ENCODE peak calls at places on chromosomes 13 and 19, in four cellular contexts. Q is H9, L is neuronal stem cell, G is GM12878. N is an unnamed sample.

GRCh38 chr19:35977446-35978222 is 17.4 kb upstream of the SDHAF1 start:
- DNase-seq in Q (peak; percentile 90), L (no peak), G (no peak), N (no peak)

GRCh38 chr13:73809561-73809960 is 324.6 kb downstream of the KLF12 start:
- DNase-seq in Q (no peak), L (no peak), G (no peak), N (no peak)

GRCh38 chr13:78491978-78492377 is 111.4 kb downstream of the POU4F1 start:
- DNase-seq in Q (no peak), L (no peak), G (no peak), N (no peak)

GRCh38 chr19:49613374-49613773 is 22.4 kb downstream of the PRR12 start:
- DNase-seq in Q (no peak), L (no peak), G (no peak), N (no peak)

GRCh38 chr13:48975101-48975925 is at the start of gene FNDC3A:
- DNase-seq in Q (peak; percentile 79), L (no peak), G (no peak), N (no peak)

GRCh38 chr13:46527237-46527636 is 25.7 kb upstream of the LRCH1 start:
- DNase-seq in Q (no peak), L (no peak), G (no peak), N (no peak)

GRCh38 chr13:71149498-71150363 is 717.3 kb downstream of the DACH1 start:
- DNase-seq in Q (no peak), L (no peak), G (no peak), N (no peak)

GRCh38 chr19:20247016-20247683 is 80.1 kb downstream of the ZNF486 start:
- DNase-seq in Q (peak; percentile 59), L (peak; percentile 29), G (no peak), N (peak; percentile 62)

GRCh38 chr13:78595458-78595818 is 7.9 kb downstream of the POU4F1 start:
- DNase-seq in Q (no peak), L (no peak), G (no peak), N (no peak)

GRCh38 chr13:109787135-109787954 is 962 bp upstream of the IRS2 start:
- DNase-seq in Q (peak; percentile 62), L (peak; percentile 69), G (no peak), N (peak; percentile 40)

DNA sequence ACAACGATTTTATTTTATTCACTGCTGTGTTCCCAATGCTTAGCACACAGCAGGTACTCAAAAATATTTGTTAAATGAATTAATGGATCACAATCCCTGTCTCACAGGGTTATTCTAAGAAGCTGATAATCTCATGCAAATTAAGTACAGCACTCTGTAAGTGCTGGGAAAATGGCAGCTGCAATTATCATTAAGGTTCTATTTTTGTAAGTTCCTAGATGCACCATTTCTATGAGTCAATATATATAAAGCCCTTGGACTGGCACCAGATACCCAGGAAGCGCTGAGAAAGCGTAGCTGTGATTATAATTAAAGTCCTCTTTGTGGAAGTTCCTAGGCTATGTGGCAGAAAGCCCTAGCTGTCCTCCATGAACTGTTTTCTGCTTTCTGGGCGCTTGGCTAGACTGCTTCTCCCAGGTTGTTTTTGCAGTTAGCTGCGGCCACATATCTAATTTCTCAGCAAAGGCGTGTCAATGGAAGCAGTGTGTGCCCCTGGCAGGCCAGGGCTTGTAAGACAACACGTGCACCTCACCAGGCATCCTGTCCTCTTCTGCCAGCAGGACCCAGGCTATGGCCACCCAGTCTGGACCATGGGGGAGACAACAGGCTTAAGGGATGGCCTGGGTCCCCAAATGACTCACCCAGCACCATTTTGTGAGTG is 5.2 kb upstream of the SRRM5 start:
- DNase-seq in Q (no peak), L (no peak), G (no peak), N (no peak)
- H3K9ac ChIP-seq in Q (no peak overlapping the region), L (no peak overlapping the region), G (no peak overlapping the region), N (no peak overlapping the region)

GRCh38 chr19:37012093-37012745 is 66.0 kb upstream of the ZNF420 start:
- DNase-seq in Q (no peak), L (no peak), G (no peak), N (no peak)
- H3K9me3 ChIP-seq in Q (peaks cover 96% of the 10 kb centered on the region), L (peaks cover 69% of the 10 kb centered on the region), G (peaks cover 3% of the 10 kb centered on the region), N (peaks cover 19% of the 10 kb centered on the region)

GRCh38 chr19:6226012-6226411 is 53.8 kb downstream of the MLLT1 start:
- DNase-seq in Q (no peak), L (no peak), G (no peak), N (no peak)

GRCh38 chr19:6223461-6224307 is 56.1 kb downstream of the MLLT1 start:
- DNase-seq in Q (no peak), L (no peak), G (no peak), N (no peak)

GRCh38 chr19:6226444-6227155 is 53.2 kb downstream of the MLLT1 start:
- DNase-seq in Q (no peak), L (no peak), G (no peak), N (no peak)

GRCh38 chr19:6224308-6224675 is 55.5 kb downstream of the MLLT1 start:
- DNase-seq in Q (no peak), L (no peak), G (no peak), N (no peak)

DNA sequence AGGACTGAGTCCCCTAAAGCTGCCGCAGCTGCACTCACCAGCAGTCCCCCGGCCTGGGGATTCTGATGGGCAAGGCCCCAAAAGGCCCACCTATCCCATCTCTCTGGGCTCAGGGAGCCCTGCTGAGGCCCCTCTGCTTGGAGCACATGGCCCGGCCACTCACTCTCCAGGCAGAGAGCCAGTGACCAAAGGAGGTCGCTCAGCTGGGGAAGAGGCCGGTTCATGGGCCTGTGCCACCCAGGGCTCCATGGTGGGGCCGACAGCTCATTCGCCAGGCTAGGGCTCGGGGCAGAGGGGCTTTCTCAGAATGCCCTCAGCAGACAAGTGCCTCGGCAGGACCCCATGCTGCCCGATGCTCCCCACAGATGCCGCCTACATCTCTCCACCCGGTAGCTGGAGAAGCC is 54.5 kb downstream of the MLLT1 start:
- DNase-seq in Q (no peak), L (no peak), G (no peak), N (no peak)
- H3K9ac ChIP-seq in Q (no peak overlapping the region), L (no peak overlapping the region), G (no peak overlapping the region), N (no peak overlapping the region)

GRCh38 chr19:23526302-23526701 is 131.0 kb upstream of the ZNF91 start:
- DNase-seq in Q (no peak), L (no peak), G (no peak), N (no peak)
- H3K9me3 ChIP-seq in Q (peaks cover 73% of the 10 kb centered on the region), L (peaks cover 31% of the 10 kb centered on the region), G (no peaks in the 10 kb centered on the region), N (peaks cover 34% of the 10 kb centered on the region)

N was measured in NT2/D1.